ENCODE peak calls at places on chromosome 17, in six cellular contexts. M, H, G, I, E and S are unnamed samples.

GRCh38 chr17:43983515-43984411 is 20.7 kb upstream of the NAGS start:
- DNase-seq in M (no peak), E (no peak), H (no peak), G (no peak), I (no peak), S (no peak)

GRCh38 chr17:17741346-17742023 is 60.2 kb downstream of the RAI1 start:
- DNase-seq in G (no peak), M (no peak), H (peak; percentile 44), I (peak; percentile 67), E (no peak), S (no peak)

GRCh38 chr17:40663252-40663651 is 1.7 kb downstream of the KRT222 start:
- DNase-seq in G (no peak), M (no peak), H (no peak), E (no peak), I (no peak), S (no peak)

GRCh38 chr17:44807817-44808155 is 22.3 kb downstream of the GJC1 start:
- DNase-seq in E (no peak), M (no peak), G (no peak), I (no peak), H (no peak), S (no peak)

GRCh38 chr17:41411072-41411840 is 13.1 kb downstream of the KRT37 start:
- DNase-seq in G (no peak), M (no peak), I (no peak), E (no peak), H (no peak), S (no peak)

GRCh38 chr17:67500261-67500660 is 123.2 kb downstream of the PITPNC1 start:
- DNase-seq in H (peak; percentile 34), M (peak; percentile 43), E (no peak), G (peak; percentile 52), I (no peak), S (no peak)

GRCh38 chr17:46875849-46876352 is 24.5 kb downstream of the WNT9B start:
- DNase-seq in H (no peak), E (peak; percentile 2), I (no peak), M (no peak), G (no peak), S (no peak)

GRCh38 chr17:49497147-49498036 is 2.3 kb downstream of the NGFR start:
- DNase-seq in G (peak; percentile 18), E (no peak), I (peak; percentile 60), M (peak; percentile 22), H (peak; percentile 12), S (no peak)

GRCh38 chr17:4710693-4711634 is 532 bp downstream of the ARRB2 start:
- DNase-seq in E (no peak), G (no peak), M (no peak), H (no peak), I (no peak), S (no peak)

GRCh38 chr17:50062323-50063243 is 6.7 kb downstream of the ITGA3 start:
- DNase-seq in I (peak; percentile 94), E (peak; percentile 100), M (peak; percentile 73), H (peak; percentile 90), G (peak; percentile 100), S (peak; percentile 54)

GRCh38 chr17:48134912-48135480 is 27.4 kb downstream of the SNX11 start:
- DNase-seq in H (no peak), G (peak; percentile 27), I (no peak), M (no peak), E (no peak), S (no peak)

GRCh38 chr17:50055055-50055425 is 870 bp upstream of the ITGA3 start:
- DNase-seq in H (no peak), E (peak; percentile 92), G (peak; percentile 95), I (peak; percentile 90), M (no peak), S (no peak)

GRCh38 chr17:53227514-53227913 is 595.2 kb upstream of the KIF2B start:
- DNase-seq in I (no peak), H (no peak), E (no peak), M (no peak), G (no peak), S (no peak)

GRCh38 chr17:65551641-65552040 is 9.8 kb downstream of the AXIN2 start:
- DNase-seq in H (no peak), G (no peak), E (peak; percentile 10), M (no peak), I (no peak), S (no peak)

DNA sequence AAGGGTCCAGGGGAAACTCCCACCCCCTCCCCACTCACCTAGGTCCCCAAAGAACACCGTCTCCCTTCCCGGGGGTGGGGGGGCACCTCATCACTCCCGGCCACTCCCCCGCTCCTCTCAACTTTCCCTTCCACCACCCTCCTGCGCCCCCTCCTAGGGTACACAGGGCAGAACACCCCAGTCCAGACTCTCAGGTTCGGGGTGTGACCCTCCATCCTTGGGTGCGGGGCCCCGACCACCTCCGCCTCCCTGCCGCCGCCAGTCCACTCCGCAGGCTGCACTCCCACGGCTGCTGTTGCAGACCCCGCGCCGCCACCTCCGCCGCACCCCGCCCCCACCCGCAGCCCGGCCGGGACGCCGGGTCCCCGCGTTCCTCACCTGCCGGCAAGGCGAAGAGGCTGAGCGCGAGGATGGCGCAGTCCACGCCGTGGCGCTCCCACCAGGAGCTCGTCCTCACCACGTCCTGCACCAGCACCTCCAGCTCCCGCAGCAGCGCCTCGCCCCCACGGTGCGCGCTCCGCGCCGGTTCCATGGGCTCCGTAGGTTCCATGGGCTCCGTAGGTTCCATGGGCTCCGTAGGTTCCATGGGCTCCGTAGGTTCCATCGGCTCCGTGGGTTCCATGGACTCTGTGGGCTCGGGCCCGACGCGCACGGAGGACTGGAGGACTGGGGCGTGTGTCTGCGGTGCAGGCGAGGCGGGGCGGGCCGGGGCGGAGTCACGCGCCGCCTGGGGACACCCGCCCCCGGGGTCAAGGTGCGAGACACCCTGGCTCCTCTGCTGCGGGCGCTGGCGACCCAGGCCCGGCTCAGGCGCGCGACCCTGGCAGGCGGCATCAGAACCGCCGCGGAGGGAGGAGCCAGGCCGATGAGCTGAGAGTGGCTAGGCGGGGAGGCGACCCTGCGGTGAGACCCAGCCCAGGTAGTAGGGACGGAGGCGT is at the start of gene FADS6:
- DNase-seq in H (no peak), M (no peak), E (no peak), I (no peak), G (no peak), S (no peak)
- H3K4me3 ChIP-seq in H (peak within 1 kb of the TSS; percentile 14), M (no peak within 1 kb of the TSS), E (no peak within 1 kb of the TSS), I (peak within 1 kb of the TSS; percentile 7), G (no peak within 1 kb of the TSS), S (peak within 1 kb of the TSS; percentile 7)

DNA sequence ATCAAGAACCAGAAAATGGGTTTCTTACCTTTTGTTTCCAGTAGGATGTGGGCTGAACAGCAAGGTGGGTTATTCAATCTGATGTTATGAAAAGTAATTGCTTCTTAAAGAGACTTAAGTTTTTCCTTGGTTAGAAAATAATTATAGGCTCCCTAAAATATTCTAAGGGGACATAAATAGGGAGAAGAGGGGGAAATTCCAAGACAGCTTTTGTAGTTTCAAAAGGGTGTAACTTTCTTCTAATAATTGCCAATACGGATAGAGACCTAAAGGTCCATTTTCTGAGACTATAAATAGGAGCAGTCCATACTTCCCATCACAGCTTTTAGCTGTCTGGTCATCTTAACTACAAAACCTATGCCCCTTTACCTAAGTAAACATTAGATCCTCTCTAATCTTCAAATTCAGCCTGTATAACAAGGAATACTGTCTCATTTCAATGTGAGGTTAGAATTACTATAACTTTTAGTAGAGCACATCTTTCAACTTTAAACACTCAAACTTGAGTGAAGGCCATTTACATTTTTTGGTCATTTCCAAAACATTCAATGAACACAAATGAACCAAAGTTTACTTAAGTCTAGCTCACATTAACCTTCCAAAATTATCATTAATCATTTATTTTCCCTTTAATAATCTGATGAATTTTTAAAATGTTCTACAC is 5.5 kb downstream of the SRSF1 start:
- DNase-seq in H (no peak), I (no peak), M (no peak), G (no peak), E (no peak), S (no peak)
- H3K4me3 ChIP-seq in H (no peak overlapping the region), I (no peak overlapping the region), M (no peak overlapping the region), G (peak overlapping the region; percentile 96), E (no peak overlapping the region), S (no peak overlapping the region)

GRCh38 chr17:77864234-77865108 is 94.0 kb upstream of the TNRC6C start:
- DNase-seq in I (no peak), M (no peak), H (no peak), E (no peak), G (no peak), S (no peak)
- H3K4me3 ChIP-seq in I (no peak overlapping the region), M (no peak overlapping the region), H (no peak overlapping the region), E (no peak overlapping the region), G (no peak overlapping the region), S (no peak overlapping the region)

DNA sequence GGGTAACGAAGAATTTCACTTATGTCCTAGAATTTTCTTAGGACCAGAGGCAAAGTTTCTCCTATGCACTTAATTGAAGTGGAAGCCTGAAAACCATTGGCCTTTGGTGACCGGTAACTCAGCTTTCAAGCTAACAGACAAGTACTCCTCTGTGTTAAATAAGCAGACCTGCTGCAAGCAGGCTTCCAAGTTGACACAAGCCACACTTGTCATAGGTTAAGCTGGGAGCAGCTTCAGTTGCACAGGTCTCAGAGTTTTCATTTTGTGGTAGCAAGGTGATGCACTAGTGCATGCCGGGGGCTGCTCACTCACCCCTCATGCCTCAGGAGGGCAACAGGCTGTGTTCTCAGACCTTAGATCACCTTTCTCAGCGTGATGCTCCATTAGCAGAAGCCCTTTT is 399.9 kb downstream of the UTP18 start:
- DNase-seq in H (no peak), I (no peak), M (no peak), E (no peak), G (no peak), S (no peak)
- H3K4me3 ChIP-seq in H (no peak overlapping the region), I (no peak overlapping the region), M (no peak overlapping the region), E (no peak overlapping the region), G (no peak overlapping the region), S (no peak overlapping the region)

GRCh38 chr17:27049104-27049784 is 244.7 kb upstream of the WSB1 start:
- DNase-seq in E (no peak), G (peak; percentile 56), H (no peak), I (no peak), M (no peak), S (no peak)
- H3K4me3 ChIP-seq in E (no peak overlapping the region), G (no peak overlapping the region), H (no peak overlapping the region), I (no peak overlapping the region), M (no peak overlapping the region), S (no peak overlapping the region)

DNA sequence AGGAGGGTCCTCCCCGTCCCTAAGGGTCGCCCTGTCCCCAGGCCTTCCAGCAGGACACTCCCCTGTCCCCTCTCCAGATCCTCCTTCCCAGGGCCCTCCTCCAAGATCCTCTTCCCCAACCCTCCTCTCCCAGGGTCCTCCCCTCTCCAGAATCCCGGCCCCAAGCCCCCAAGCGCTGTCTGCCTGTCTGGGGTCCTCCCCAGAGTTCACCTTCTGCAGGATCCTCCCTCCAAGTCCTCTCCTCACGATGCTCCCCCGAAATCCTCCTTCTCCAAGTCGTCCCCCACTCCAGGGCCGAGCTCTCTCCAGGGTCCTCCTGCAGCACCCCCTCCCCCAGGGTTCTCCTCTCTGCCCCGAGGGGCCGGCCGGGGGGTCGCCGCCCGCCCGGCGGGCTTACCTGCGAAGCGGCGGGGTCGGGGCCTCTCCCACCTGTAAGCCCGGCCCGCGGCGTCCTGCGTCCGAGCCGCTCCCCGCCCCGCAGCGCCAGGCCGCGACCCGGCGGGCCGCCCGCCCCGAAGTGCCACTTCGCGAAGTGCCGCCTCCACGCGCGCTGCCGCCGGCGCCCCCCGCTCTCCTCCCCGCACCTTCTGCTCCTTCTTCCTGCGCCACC is 678 bp upstream of the BAIAP2 start:
- DNase-seq in M (no peak), H (no peak), G (no peak), E (no peak), I (no peak), S (no peak)
- H3K4me3 ChIP-seq in M (peak overlapping the region; percentile 84), H (peak overlapping the region; percentile 63), G (peak overlapping the region; percentile 89), E (peak overlapping the region; percentile 59), I (peak overlapping the region; percentile 65), S (peak overlapping the region; percentile 66)

GRCh38 chr17:16583781-16584180 is 14.8 kb upstream of the ZNF287 start:
- DNase-seq in I (no peak), M (no peak), H (no peak), E (no peak), G (no peak), S (no peak)
- H3K4me3 ChIP-seq in I (no peak overlapping the region), M (no peak overlapping the region), H (no peak overlapping the region), E (peak overlapping the region; percentile 56), G (peak overlapping the region; percentile 62), S (peak overlapping the region; percentile 50)

GRCh38 chr17:15263680-15264079 is 1.4 kb downstream of the PMP22 start:
- DNase-seq in M (no peak), E (no peak), H (peak; percentile 27), I (no peak), G (peak; percentile 50), S (no peak)
- H3K4me3 ChIP-seq in M (no peak overlapping the region), E (no peak overlapping the region), H (peak overlapping the region; percentile 74), I (no peak overlapping the region), G (peak overlapping the region; percentile 90), S (peak overlapping the region; percentile 63)